ENCODE peak calls at places on chromosomes 4 and X, in four cellular contexts. D is lower leg skin, Y is GM13977, F is midbrain. J is an unnamed sample.
A peak's percentile ranks its signal among the peaks of the same experiment; 100 is the strongest.

GRCh38 chr4:3673176-3673575 is 93.0 kb upstream of the ADRA2C start:
- DNase-seq in F (no peak), Y (no peak), D (no peak), J (no peak)

GRCh38 chr4:128322311-128322710 is 34.7 kb upstream of the PGRMC2 start:
- DNase-seq in D (no peak), F (no peak), Y (no peak), J (no peak)

GRCh38 chr4:20158195-20158594 is 93.5 kb upstream of the SLIT2 start:
- DNase-seq in Y (no peak), F (no peak), D (no peak), J (no peak)

GRCh38 chr4:88605744-88606143 is 13.5 kb downstream of the HERC3 start:
- DNase-seq in D (no peak), Y (no peak), F (no peak), J (no peak)

GRCh38 chrX:19373034-19373891 is 29.5 kb downstream of the PDHA1 start:
- DNase-seq in D (peak; percentile 66), F (no peak), Y (no peak), J (no peak)

GRCh38 chrX:141815904-141816303 is 22.2 kb upstream of the MAGEC3 start:
- DNase-seq in F (no peak), D (no peak), Y (no peak), J (no peak)

GRCh38 chr4:184459413-184459812 is 14.9 kb downstream of the IRF2 start:
- DNase-seq in Y (no peak), D (no peak), F (no peak), J (no peak)

GRCh38 chrX:45068555-45068954 is 132.1 kb downstream of the DIPK2B start:
- DNase-seq in Y (no peak), D (no peak), F (no peak), J (no peak)

GRCh38 chr4:143089291-143089690 is 95.4 kb upstream of the USP38 start:
- DNase-seq in F (no peak), D (no peak), Y (no peak), J (no peak)

GRCh38 chr4:113452868-113453620 is 308.5 kb downstream of the CAMK2D start:
- DNase-seq in Y (no peak), F (no peak), D (no peak), J (no peak)

GRCh38 chr4:103410401-103410800 is 212.3 kb upstream of the CENPE start:
- DNase-seq in Y (no peak), F (no peak), D (no peak), J (no peak)

GRCh38 chr4:98939892-98940298 is 11.0 kb upstream of the EIF4E start:
- DNase-seq in D (no peak), Y (no peak), F (peak; percentile 75), J (no peak)

GRCh38 chrX:24148535-24149345 is 789 bp upstream of the ZFX start:
- DNase-seq in D (peak; percentile 87), F (peak; percentile 42), Y (peak; percentile 31), J (no peak)

GRCh38 chr4:176054942-176055341 is 10.7 kb upstream of the WDR17 start:
- DNase-seq in D (no peak), F (no peak), Y (peak; percentile 41), J (no peak)

GRCh38 chr4:168622600-168622999 is 125.7 kb downstream of the PALLD start:
- DNase-seq in Y (no peak), F (no peak), D (no peak), J (no peak)

GRCh38 chr4:47071863-47072441 is 40.6 kb downstream of the GABRB1 start:
- DNase-seq in Y (no peak), F (no peak), D (no peak), J (no peak)

GRCh38 chr4:43356786-43357185 is 464.3 kb downstream of the GRXCR1 start:
- DNase-seq in Y (no peak), F (no peak), D (no peak), J (no peak)

GRCh38 chr4:136935305-136935704 is 597.0 kb downstream of the PCDH18 start:
- DNase-seq in Y (no peak), D (no peak), F (no peak), J (no peak)

GRCh38 chr4:81516241-81516640 is 44.5 kb upstream of the RASGEF1B start:
- DNase-seq in D (no peak), Y (no peak), F (no peak), J (no peak)

GRCh38 chr4:95835672-95836071 is 4.2 kb upstream of the PDHA2 start:
- DNase-seq in F (peak; percentile 3), D (no peak), Y (peak; percentile 14), J (no peak)

GRCh38 chr4:6855692-6856297 is 53.8 kb upstream of the TBC1D14 start:
- DNase-seq in Y (peak; percentile 68), F (no peak), D (no peak), J (no peak)

GRCh38 chr4:138175337-138175794 is 66.8 kb downstream of the SLC7A11 start:
- DNase-seq in Y (no peak), D (no peak), F (no peak), J (peak; percentile 35)

GRCh38 chr4:133584714-133585113 is 435.6 kb downstream of the PCDH10 start:
- DNase-seq in F (no peak), D (no peak), Y (no peak), J (no peak)

GRCh38 chr4:8297691-8298485 is 28.3 kb downstream of the HTRA3 start:
- DNase-seq in Y (no peak), D (peak; percentile 83), F (no peak), J (no peak)

GRCh38 chrX:13109811-13110210 is 65.4 kb upstream of the FAM9C start:
- DNase-seq in Y (no peak), D (no peak), F (no peak), J (no peak)

GRCh38 chr4:130187587-130187986 is 1091.6 kb downstream of the C4orf33 start:
- DNase-seq in F (no peak), D (no peak), Y (no peak), J (no peak)

GRCh38 chr4:53601251-53601764 is 10.0 kb upstream of the LNX1 start:
- DNase-seq in Y (peak; percentile 26), D (no peak), F (no peak), J (no peak)

GRCh38 chrX:133005038-133005437 is 46.6 kb upstream of the HS6ST2 start:
- DNase-seq in D (no peak), Y (peak; percentile 12), F (peak; percentile 1), J (no peak)

GRCh38 chrX:136728393-136728792 is 52.3 kb downstream of the ARHGEF6 start:
- DNase-seq in D (no peak), Y (no peak), F (no peak), J (no peak)

GRCh38 chr4:123802082-123802658 is 405.6 kb downstream of the SPRY1 start:
- DNase-seq in D (no peak), F (no peak), Y (no peak), J (no peak)

GRCh38 chrX:47311857-47312774 is 58.3 kb upstream of the ZNF157 start:
- DNase-seq in F (no peak), Y (peak; percentile 36), D (no peak), J (no peak)

GRCh38 chrX:13685126-13685763 is 3.7 kb upstream of the RAB9A start:
- DNase-seq in Y (no peak), F (no peak), D (no peak), J (no peak)

GRCh38 chr4:169305651-169306050 is 34.9 kb upstream of the SH3RF1 start:
- DNase-seq in D (no peak), Y (no peak), F (no peak), J (no peak)

GRCh38 chr4:31104033-31104432 is 383.9 kb downstream of the PCDH7 start:
- DNase-seq in D (no peak), Y (no peak), F (no peak), J (no peak)

GRCh38 chr4:145260091-145260490 is 79.7 kb upstream of the OTUD4 start:
- DNase-seq in D (no peak), F (no peak), Y (no peak), J (no peak)

GRCh38 chr4:17236686-17237085 is 275.2 kb downstream of the QDPR start:
- DNase-seq in Y (no peak), F (no peak), D (no peak), J (no peak)